ENCODE peak calls at places on chromosomes 5 and 9, in six cellular contexts. One of them, this sample, is unnamed.

GRCh38 chr9:86513429-86513828 is 159.2 kb upstream of the TUT7 start:
- DNase-seq in heart right ventricle: no peak
- DNase-seq in A673: no peak
- DNase-seq in left ventricle myocardium inferior: no peak
- DNase-seq in thyroid gland: no peak
- DNase-seq in breast epithelium: no peak
- DNase-seq in this sample: no peak

GRCh38 chr5:33227247-33227646 is 213.5 kb upstream of the TARS1 start:
- DNase-seq in A673: no peak
- DNase-seq in thyroid gland: no peak
- DNase-seq in heart right ventricle: no peak
- DNase-seq in left ventricle myocardium inferior: no peak
- DNase-seq in breast epithelium: no peak
- DNase-seq in this sample: no peak

GRCh38 chr5:164132358-164132757 is 626.9 kb downstream of the MAT2B start:
- DNase-seq in A673: no peak
- DNase-seq in left ventricle myocardium inferior: no peak
- DNase-seq in heart right ventricle: no peak
- DNase-seq in thyroid gland: no peak
- DNase-seq in breast epithelium: no peak
- DNase-seq in this sample: no peak

GRCh38 chr9:87883990-87884389 is 1.3 kb downstream of the SPATA31E1 start:
- DNase-seq in heart right ventricle: no peak
- DNase-seq in A673: no peak
- DNase-seq in thyroid gland: no peak
- DNase-seq in left ventricle myocardium inferior: no peak
- DNase-seq in breast epithelium: no peak
- DNase-seq in this sample: no peak

GRCh38 chr5:146622391-146622790 is 106.4 kb upstream of the GPR151 start:
- DNase-seq in thyroid gland: no peak
- DNase-seq in heart right ventricle: no peak
- DNase-seq in A673: no peak
- DNase-seq in left ventricle myocardium inferior: no peak
- DNase-seq in breast epithelium: no peak
- DNase-seq in this sample: no peak

GRCh38 chr5:179166171-179166885 is 106.2 kb downstream of the ZNF354C start:
- DNase-seq in A673: no peak
- DNase-seq in breast epithelium: no peak
- DNase-seq in thyroid gland: no peak
- DNase-seq in heart right ventricle: no peak
- DNase-seq in left ventricle myocardium inferior: no peak
- DNase-seq in this sample: peak; percentile 56

GRCh38 chr5:161176221-161176620 is 324.2 kb upstream of the ATP10B start:
- DNase-seq in thyroid gland: no peak
- DNase-seq in breast epithelium: no peak
- DNase-seq in heart right ventricle: no peak
- DNase-seq in left ventricle myocardium inferior: no peak
- DNase-seq in A673: no peak
- DNase-seq in this sample: no peak

GRCh38 chr5:39194466-39195136 is 24.8 kb downstream of the FYB1 start:
- DNase-seq in heart right ventricle: no peak
- DNase-seq in left ventricle myocardium inferior: no peak
- DNase-seq in A673: no peak
- DNase-seq in breast epithelium: no peak
- DNase-seq in thyroid gland: peak; percentile 62
- DNase-seq in this sample: peak; percentile 89

GRCh38 chr9:69412741-69413150 is 87.7 kb downstream of the ENTREP1 start:
- DNase-seq in A673: peak; percentile 39
- DNase-seq in breast epithelium: no peak
- DNase-seq in left ventricle myocardium inferior: peak; percentile 69
- DNase-seq in heart right ventricle: peak; percentile 67
- DNase-seq in thyroid gland: peak; percentile 78
- DNase-seq in this sample: no peak

GRCh38 chr9:132079391-132080071 is at the start of gene MED27:
- DNase-seq in heart right ventricle: peak; percentile 94
- DNase-seq in left ventricle myocardium inferior: peak; percentile 94
- DNase-seq in A673: peak; percentile 95
- DNase-seq in breast epithelium: peak; percentile 88
- DNase-seq in thyroid gland: peak; percentile 91
- DNase-seq in this sample: peak; percentile 85

GRCh38 chr9:132074736-132075135 is 4.9 kb downstream of the MED27 start:
- DNase-seq in thyroid gland: no peak
- DNase-seq in breast epithelium: no peak
- DNase-seq in left ventricle myocardium inferior: no peak
- DNase-seq in heart right ventricle: no peak
- DNase-seq in A673: no peak
- DNase-seq in this sample: no peak

GRCh38 chr9:132075853-132076252 is 3.8 kb downstream of the MED27 start:
- DNase-seq in A673: no peak
- DNase-seq in left ventricle myocardium inferior: no peak
- DNase-seq in heart right ventricle: no peak
- DNase-seq in breast epithelium: no peak
- DNase-seq in thyroid gland: no peak
- DNase-seq in this sample: no peak

GRCh38 chr9:132078369-132079356 is 1.0 kb downstream of the MED27 start:
- DNase-seq in breast epithelium: no peak
- DNase-seq in heart right ventricle: no peak
- DNase-seq in thyroid gland: peak; percentile 19
- DNase-seq in left ventricle myocardium inferior: no peak
- DNase-seq in A673: peak; percentile 88
- DNase-seq in this sample: no peak

DNA sequence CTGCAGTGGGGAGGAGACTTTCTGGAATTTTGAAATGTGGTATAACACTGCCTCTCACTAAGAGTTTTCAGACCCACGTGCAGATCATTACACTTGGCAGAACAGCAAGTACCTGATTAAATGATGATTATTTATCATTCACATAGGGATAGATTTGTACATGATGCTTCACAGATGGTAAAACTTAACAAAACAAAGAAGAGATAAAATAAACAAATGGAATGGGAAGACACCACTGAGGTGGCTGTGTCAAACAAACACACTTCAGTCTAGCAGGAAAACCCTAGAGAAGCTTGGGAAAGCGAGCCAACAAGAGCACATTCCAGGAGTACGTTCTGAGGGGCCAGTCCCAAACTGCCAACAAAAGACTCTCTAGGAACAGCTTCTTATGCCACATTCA is 1.8 kb downstream of the MED27 start:
- DNase-seq in thyroid gland: no peak
- DNase-seq in breast epithelium: no peak
- DNase-seq in heart right ventricle: no peak
- DNase-seq in left ventricle myocardium inferior: no peak
- DNase-seq in A673: no peak
- DNase-seq in this sample: no peak
- H3K4me3 ChIP-seq in thyroid gland: no peak overlapping the region
- H3K4me3 ChIP-seq in breast epithelium: peak overlapping the region; percentile 77
- H3K4me3 ChIP-seq in heart right ventricle: peak overlapping the region; percentile 76
- H3K4me3 ChIP-seq in left ventricle myocardium inferior: peak overlapping the region; percentile 79
- H3K4me3 ChIP-seq in A673: peak overlapping the region; percentile 71
- H3K4me3 ChIP-seq in this sample: no peak overlapping the region

GRCh38 chr5:1066676-1067075 is 45.2 kb downstream of the SLC12A7 start:
- DNase-seq in thyroid gland: no peak
- DNase-seq in heart right ventricle: no peak
- DNase-seq in breast epithelium: no peak
- DNase-seq in A673: no peak
- DNase-seq in left ventricle myocardium inferior: no peak
- DNase-seq in this sample: no peak
- H3K36me3 ChIP-seq in thyroid gland: peaks cover 28% of the 10 kb centered on the region
- H3K36me3 ChIP-seq in heart right ventricle: peaks cover 61% of the 10 kb centered on the region
- H3K36me3 ChIP-seq in breast epithelium: peaks cover 8% of the 10 kb centered on the region
- H3K36me3 ChIP-seq in A673: no peaks in the 10 kb centered on the region
- H3K36me3 ChIP-seq in left ventricle myocardium inferior: peaks cover 70% of the 10 kb centered on the region
- H3K36me3 ChIP-seq in this sample: no peaks in the 10 kb centered on the region

DNA sequence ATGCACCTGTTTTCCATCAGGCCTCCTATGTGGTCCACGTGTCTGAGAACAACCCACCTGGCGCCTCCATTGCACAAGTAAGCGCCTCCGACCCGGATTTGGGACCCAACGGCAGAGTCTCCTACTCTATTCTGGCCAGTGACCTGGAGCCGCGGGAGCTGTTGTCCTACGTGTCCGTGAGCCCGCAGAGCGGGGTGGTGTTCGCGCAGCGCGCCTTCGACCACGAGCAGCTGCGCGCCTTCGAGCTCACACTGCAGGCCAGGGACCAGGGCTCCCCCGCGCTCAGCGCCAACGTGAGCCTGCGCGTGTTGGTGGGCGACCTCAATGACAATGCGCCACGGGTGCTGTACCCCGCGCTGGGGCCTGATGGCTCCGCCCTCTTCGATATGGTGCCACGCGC is 1.7 kb downstream of the PCDHGB1 start:
- DNase-seq in heart right ventricle: no peak
- DNase-seq in breast epithelium: no peak
- DNase-seq in thyroid gland: no peak
- DNase-seq in A673: no peak
- DNase-seq in left ventricle myocardium inferior: no peak
- DNase-seq in this sample: no peak
- H3K9me3 ChIP-seq in heart right ventricle: peaks cover 22% of the 10 kb centered on the region
- H3K9me3 ChIP-seq in breast epithelium: peaks cover 91% of the 10 kb centered on the region
- H3K9me3 ChIP-seq in thyroid gland: no peaks in the 10 kb centered on the region
- H3K9me3 ChIP-seq in A673: peaks cover 41% of the 10 kb centered on the region
- H3K9me3 ChIP-seq in left ventricle myocardium inferior: peaks cover 98% of the 10 kb centered on the region
- H3K9me3 ChIP-seq in this sample: no peaks in the 10 kb centered on the region

GRCh38 chr9:7171461-7171860 is 413.7 kb downstream of the KDM4C start:
- DNase-seq in left ventricle myocardium inferior: no peak
- DNase-seq in breast epithelium: no peak
- DNase-seq in thyroid gland: no peak
- DNase-seq in A673: no peak
- DNase-seq in heart right ventricle: no peak
- DNase-seq in this sample: no peak

GRCh38 chr9:7173139-7173538 is 415.4 kb downstream of the KDM4C start:
- DNase-seq in thyroid gland: no peak
- DNase-seq in A673: no peak
- DNase-seq in left ventricle myocardium inferior: no peak
- DNase-seq in breast epithelium: no peak
- DNase-seq in heart right ventricle: no peak
- DNase-seq in this sample: no peak

GRCh38 chr9:7174884-7175283 is 417.1 kb downstream of the KDM4C start:
- DNase-seq in heart right ventricle: no peak
- DNase-seq in A673: peak; percentile 28
- DNase-seq in thyroid gland: no peak
- DNase-seq in breast epithelium: no peak
- DNase-seq in left ventricle myocardium inferior: no peak
- DNase-seq in this sample: no peak

GRCh38 chr9:7174301-7174700 is 416.5 kb downstream of the KDM4C start:
- DNase-seq in heart right ventricle: no peak
- DNase-seq in left ventricle myocardium inferior: no peak
- DNase-seq in breast epithelium: no peak
- DNase-seq in A673: no peak
- DNase-seq in thyroid gland: no peak
- DNase-seq in this sample: no peak

DNA sequence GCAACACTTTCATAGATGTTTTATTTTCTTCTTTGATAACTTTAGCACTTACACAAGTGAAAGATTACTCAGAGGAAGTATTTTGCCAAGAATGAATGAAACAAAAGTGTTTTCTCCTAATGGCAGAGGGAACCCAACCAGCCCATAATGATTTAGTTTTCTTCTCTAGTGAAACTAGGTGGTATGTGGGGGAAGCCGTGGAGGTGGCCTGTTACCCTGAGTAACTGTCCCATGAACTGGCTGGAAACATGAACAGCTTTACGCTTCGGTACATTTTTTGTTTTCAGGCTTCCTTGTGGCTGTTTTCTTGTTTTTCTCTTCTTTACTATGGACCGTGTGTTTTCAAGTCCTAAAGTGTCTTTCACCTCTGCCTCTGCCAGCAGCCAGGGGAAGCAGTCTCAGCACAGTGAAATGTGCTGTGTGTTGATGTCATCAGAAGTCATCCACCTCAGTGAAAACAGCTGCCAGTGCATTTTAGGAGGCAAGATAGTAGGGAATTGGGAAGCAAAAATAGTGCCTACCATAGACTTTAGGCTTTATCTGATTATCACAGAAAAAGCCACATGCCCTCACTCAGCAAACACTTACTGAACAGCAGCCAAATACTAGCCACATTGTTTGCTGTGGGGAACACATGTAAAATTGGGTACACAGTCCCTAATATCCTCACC is 414.8 kb downstream of the KDM4C start:
- DNase-seq in A673: no peak
- DNase-seq in thyroid gland: no peak
- DNase-seq in heart right ventricle: no peak
- DNase-seq in breast epithelium: no peak
- DNase-seq in left ventricle myocardium inferior: no peak
- DNase-seq in this sample: no peak
- H3K4me3 ChIP-seq in A673: no peak overlapping the region
- H3K4me3 ChIP-seq in thyroid gland: no peak overlapping the region
- H3K4me3 ChIP-seq in heart right ventricle: no peak overlapping the region
- H3K4me3 ChIP-seq in breast epithelium: no peak overlapping the region
- H3K4me3 ChIP-seq in left ventricle myocardium inferior: no peak overlapping the region
- H3K4me3 ChIP-seq in this sample: no peak overlapping the region

DNA sequence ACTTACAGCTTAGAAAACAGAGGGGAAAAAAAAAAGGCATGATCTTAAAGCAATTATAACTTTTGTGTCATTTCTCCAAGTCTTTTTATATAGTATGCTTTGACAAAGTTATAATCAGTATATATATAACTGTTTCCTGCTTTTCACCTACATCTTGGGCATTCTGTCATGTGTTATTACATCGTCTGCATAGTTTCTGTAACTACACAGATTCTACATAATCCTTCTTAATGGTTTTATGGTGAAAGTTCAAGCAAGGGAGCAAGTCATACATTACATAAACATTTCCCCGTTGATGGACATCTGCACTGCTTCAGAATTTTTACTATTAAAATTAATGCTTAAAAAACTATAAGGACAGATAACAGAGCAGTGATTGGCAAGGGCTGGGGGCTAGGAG is 12.1 kb downstream of the FEM1C start:
- DNase-seq in thyroid gland: no peak
- DNase-seq in left ventricle myocardium inferior: no peak
- DNase-seq in heart right ventricle: no peak
- DNase-seq in breast epithelium: no peak
- DNase-seq in A673: peak; percentile 8
- DNase-seq in this sample: no peak
- H3K36me3 ChIP-seq in thyroid gland: no peaks in the 10 kb centered on the region
- H3K36me3 ChIP-seq in left ventricle myocardium inferior: peaks cover 9% of the 10 kb centered on the region
- H3K36me3 ChIP-seq in heart right ventricle: peaks cover 42% of the 10 kb centered on the region
- H3K36me3 ChIP-seq in breast epithelium: no peaks in the 10 kb centered on the region
- H3K36me3 ChIP-seq in A673: peaks cover 15% of the 10 kb centered on the region
- H3K36me3 ChIP-seq in this sample: peaks cover 56% of the 10 kb centered on the region

DNA sequence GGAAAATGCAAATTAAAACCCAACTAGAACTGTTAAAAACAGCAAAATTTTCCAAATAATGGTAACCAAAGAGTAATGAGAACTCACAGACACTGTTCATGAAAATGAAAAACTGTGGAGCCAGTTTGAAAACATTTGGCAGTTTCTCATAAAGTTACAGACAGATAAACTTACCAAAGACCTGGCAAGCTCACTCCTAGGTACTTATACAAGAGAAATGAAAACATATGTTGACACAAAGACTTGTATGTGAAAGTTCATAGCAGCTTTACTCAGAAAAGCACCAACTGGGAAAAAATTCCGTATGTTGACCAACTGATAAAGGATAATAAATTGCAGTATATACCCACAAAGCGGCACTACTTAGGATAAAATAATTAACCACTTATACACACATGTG is 10.3 kb downstream of the ZNF782 start:
- DNase-seq in thyroid gland: no peak
- DNase-seq in breast epithelium: no peak
- DNase-seq in heart right ventricle: no peak
- DNase-seq in left ventricle myocardium inferior: no peak
- DNase-seq in A673: no peak
- DNase-seq in this sample: no peak
- H3K9me3 ChIP-seq in thyroid gland: no peaks in the 10 kb centered on the region
- H3K9me3 ChIP-seq in breast epithelium: no peaks in the 10 kb centered on the region
- H3K9me3 ChIP-seq in heart right ventricle: peaks cover 3% of the 10 kb centered on the region
- H3K9me3 ChIP-seq in left ventricle myocardium inferior: peaks cover 21% of the 10 kb centered on the region
- H3K9me3 ChIP-seq in A673: peaks cover 29% of the 10 kb centered on the region
- H3K9me3 ChIP-seq in this sample: peaks cover 20% of the 10 kb centered on the region

This sample was measured in RWPE2.